ENCODE peak calls at places on chromosomes 16 and 17, in six cellular contexts. K is IMR-90, M is kidney, A is hepatocyte, G is endodermal cell, C is tibial nerve. Y is an unnamed sample.

GRCh38 chr16:20323591-20324117 is 3.7 kb downstream of the GP2 start:
- DNase-seq in M (no peak), C (no peak), A (no peak), K (no peak), G (no peak), Y (no peak)

GRCh38 chr17:79819534-79820276 is 19.5 kb downstream of the CBX4 start:
- DNase-seq in A (no peak), K (no peak), G (no peak), M (no peak), C (no peak), Y (no peak)

GRCh38 chr16:63913278-63913677 is 1208.6 kb downstream of the CDH11 start:
- DNase-seq in A (no peak), M (no peak), K (no peak), G (no peak), C (no peak), Y (no peak)

GRCh38 chr16:20061132-20061531 is 12.6 kb downstream of the GPR139 start:
- DNase-seq in C (no peak), K (no peak), M (no peak), A (no peak), G (no peak), Y (no peak)

GRCh38 chr17:20896153-20896649 is 146.6 kb downstream of the USP22 start:
- DNase-seq in A (no peak), C (no peak), K (peak; percentile 1), G (no peak), M (no peak), Y (no peak)

GRCh38 chr17:6240001-6240400 is 169.8 kb downstream of the WSCD1 start:
- DNase-seq in M (no peak), G (no peak), K (no peak), C (no peak), A (no peak), Y (peak; percentile 30)

GRCh38 chr17:29581583-29582253 is 7.7 kb downstream of the GIT1 start:
- DNase-seq in A (no peak), C (no peak), G (peak; percentile 45), K (no peak), M (peak; percentile 73), Y (peak; percentile 76)

GRCh38 chr16:81697321-81697885 is 81.7 kb upstream of the PLCG2 start:
- DNase-seq in G (peak; percentile 92), A (peak; percentile 64), M (peak; percentile 74), K (peak; percentile 54), C (no peak), Y (no peak)

GRCh38 chr17:82876149-82876548 is 36.3 kb upstream of the ZNF750 start:
- DNase-seq in M (peak; percentile 60), A (peak; percentile 72), K (peak; percentile 57), G (no peak), C (no peak), Y (no peak)

GRCh38 chr16:65225488-65225887 is 103.6 kb upstream of the CDH11 start:
- DNase-seq in G (no peak), A (no peak), M (no peak), C (no peak), K (no peak), Y (no peak)

GRCh38 chr16:68470461-68471150 is 22.3 kb upstream of the SMPD3 start:
- DNase-seq in K (no peak), C (no peak), G (peak; percentile 40), M (no peak), A (no peak), Y (peak; percentile 85)

GRCh38 chr17:76872221-76872873 is 4.1 kb downstream of the MGAT5B start:
- DNase-seq in G (no peak), A (peak; percentile 67), M (no peak), C (no peak), K (peak; percentile 96), Y (peak; percentile 51)

GRCh38 chr17:43753488-43754129 is 5.0 kb downstream of the SOST start:
- DNase-seq in C (no peak), K (peak; percentile 20), M (no peak), A (no peak), G (no peak), Y (no peak)

GRCh38 chr17:66025551-66025950 is 166.4 kb downstream of the CEP112 start:
- DNase-seq in A (no peak), K (peak; percentile 27), C (no peak), G (no peak), M (no peak), Y (no peak)

GRCh38 chr16:68978303-68978954 is 127.0 kb upstream of the HAS3 start:
- DNase-seq in G (no peak), A (no peak), M (no peak), C (no peak), K (peak; percentile 28), Y (no peak)

GRCh38 chr17:1331708-1332107 is 52.2 kb downstream of the TRARG1 start:
- DNase-seq in M (no peak), G (no peak), C (no peak), A (no peak), K (no peak), Y (no peak)

GRCh38 chr17:21394265-21394664 is 18.1 kb downstream of the KCNJ12 start:
- DNase-seq in G (no peak), C (no peak), M (no peak), A (no peak), K (peak; percentile 62), Y (no peak)

GRCh38 chr16:82010649-82011048 is 621 bp downstream of the SDR42E1 start:
- DNase-seq in C (no peak), M (no peak), A (no peak), G (no peak), K (no peak), Y (no peak)

GRCh38 chr17:34974794-34975428 is 5.4 kb upstream of the LIG3 start:
- DNase-seq in K (no peak), C (no peak), A (no peak), M (no peak), G (no peak), Y (no peak)

GRCh38 chr16:80751167-80751566 is 53.2 kb downstream of the CDYL2 start:
- DNase-seq in K (peak; percentile 47), M (no peak), C (no peak), G (no peak), A (no peak), Y (no peak)

GRCh38 chr16:28168991-28169554 is 42.7 kb downstream of the XPO6 start:
- DNase-seq in M (no peak), A (no peak), C (no peak), K (no peak), G (no peak), Y (no peak)

GRCh38 chr16:17273142-17273561 is 197.6 kb downstream of the XYLT1 start:
- DNase-seq in M (no peak), K (peak; percentile 94), A (peak; percentile 76), G (no peak), C (no peak), Y (no peak)

GRCh38 chr17:61157246-61157887 is 242.3 kb upstream of the TBX2 start:
- DNase-seq in C (no peak), M (no peak), K (peak; percentile 71), A (peak; percentile 54), G (no peak), Y (no peak)

GRCh38 chr17:77124192-77124908 is 16.4 kb upstream of the SEC14L1 start:
- DNase-seq in G (no peak), M (no peak), A (no peak), K (peak; percentile 68), C (peak; percentile 22), Y (no peak)

GRCh38 chr17:14165672-14166071 is 71.0 kb downstream of the CDRT15 start:
- DNase-seq in M (no peak), G (no peak), C (no peak), K (no peak), A (no peak), Y (no peak)

DNA sequence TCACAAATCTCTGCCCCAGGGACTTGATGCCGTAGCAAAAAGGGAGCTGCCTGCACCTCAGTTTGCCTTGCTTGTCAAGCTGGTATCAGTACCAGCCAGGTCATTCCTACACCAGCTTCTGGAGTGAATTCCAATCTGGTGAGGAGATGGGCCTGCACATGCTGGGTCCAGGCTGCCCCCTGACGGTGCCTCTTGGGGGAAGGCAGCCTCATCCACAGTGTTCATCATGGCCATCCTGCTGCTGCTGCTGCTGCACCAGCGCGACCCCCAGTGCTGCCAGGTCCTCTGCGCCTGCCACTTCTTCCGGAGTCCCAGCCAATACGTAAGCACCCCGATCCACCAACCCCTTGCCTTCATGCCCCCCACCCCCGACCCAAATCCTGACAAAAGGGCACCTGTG is 8.3 kb downstream of the MRPL27 start:
- DNase-seq in K (peak; percentile 65), C (no peak), G (peak; percentile 84), M (no peak), A (peak; percentile 58), Y (peak; percentile 52)
- TF ChIP-seq CTCF in K (peak; percentile 51), C (no peak), G (peak; percentile 52), M (no peak), A (peak; percentile 24), Y (no peak)

GRCh38 chr17:40326014-40326831 is 17.2 kb downstream of the RARA start:
- DNase-seq in G (no peak), C (no peak), M (peak; percentile 69), A (no peak), K (no peak), Y (peak; percentile 86)
- H3K4me1 ChIP-seq in G (peaks cover 12% of the 10 kb centered on the region), C (peaks cover 6% of the 10 kb centered on the region), M (peaks cover 88% of the 10 kb centered on the region), A (peaks cover 75% of the 10 kb centered on the region), K (peaks cover 57% of the 10 kb centered on the region), Y (peaks cover 100% of the 10 kb centered on the region)

GRCh38 chr17:39099686-39100293 is 51.6 kb downstream of the PLXDC1 start:
- DNase-seq in A (peak; percentile 56), M (no peak), G (no peak), K (peak; percentile 62), C (peak; percentile 41), Y (no peak)
- TF ChIP-seq CTCF in A (no peak), M (no peak), G (no peak), K (no peak), C (no peak), Y (no peak)

DNA sequence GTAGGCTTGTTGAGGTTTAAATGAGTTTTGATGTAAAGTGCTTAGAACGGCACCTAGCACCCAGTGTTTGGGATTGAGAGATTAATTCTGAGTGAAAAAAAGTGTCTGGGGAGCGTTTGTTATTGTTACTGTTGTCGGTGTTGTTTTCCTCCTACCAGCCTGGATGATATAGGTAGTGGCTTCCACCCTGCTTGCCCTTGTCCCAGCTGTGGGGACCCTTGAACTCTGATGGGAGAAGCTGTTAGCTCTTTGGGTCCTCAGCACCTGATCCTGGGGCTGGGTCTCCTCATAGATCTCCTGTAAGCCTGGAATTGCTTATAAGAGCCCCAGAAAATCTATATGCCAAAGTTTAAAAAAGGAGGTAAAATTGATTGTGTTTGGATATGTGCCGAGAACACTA is 4.9 kb downstream of the FMNL1 start:
- DNase-seq in C (no peak), K (no peak), A (no peak), M (no peak), G (no peak), Y (no peak)
- H3K4me1 ChIP-seq in C (no peaks in the 10 kb centered on the region), K (peaks cover 47% of the 10 kb centered on the region), A (peaks cover 13% of the 10 kb centered on the region), M (no peaks in the 10 kb centered on the region), G (no peaks in the 10 kb centered on the region), Y (peaks cover 38% of the 10 kb centered on the region)

DNA sequence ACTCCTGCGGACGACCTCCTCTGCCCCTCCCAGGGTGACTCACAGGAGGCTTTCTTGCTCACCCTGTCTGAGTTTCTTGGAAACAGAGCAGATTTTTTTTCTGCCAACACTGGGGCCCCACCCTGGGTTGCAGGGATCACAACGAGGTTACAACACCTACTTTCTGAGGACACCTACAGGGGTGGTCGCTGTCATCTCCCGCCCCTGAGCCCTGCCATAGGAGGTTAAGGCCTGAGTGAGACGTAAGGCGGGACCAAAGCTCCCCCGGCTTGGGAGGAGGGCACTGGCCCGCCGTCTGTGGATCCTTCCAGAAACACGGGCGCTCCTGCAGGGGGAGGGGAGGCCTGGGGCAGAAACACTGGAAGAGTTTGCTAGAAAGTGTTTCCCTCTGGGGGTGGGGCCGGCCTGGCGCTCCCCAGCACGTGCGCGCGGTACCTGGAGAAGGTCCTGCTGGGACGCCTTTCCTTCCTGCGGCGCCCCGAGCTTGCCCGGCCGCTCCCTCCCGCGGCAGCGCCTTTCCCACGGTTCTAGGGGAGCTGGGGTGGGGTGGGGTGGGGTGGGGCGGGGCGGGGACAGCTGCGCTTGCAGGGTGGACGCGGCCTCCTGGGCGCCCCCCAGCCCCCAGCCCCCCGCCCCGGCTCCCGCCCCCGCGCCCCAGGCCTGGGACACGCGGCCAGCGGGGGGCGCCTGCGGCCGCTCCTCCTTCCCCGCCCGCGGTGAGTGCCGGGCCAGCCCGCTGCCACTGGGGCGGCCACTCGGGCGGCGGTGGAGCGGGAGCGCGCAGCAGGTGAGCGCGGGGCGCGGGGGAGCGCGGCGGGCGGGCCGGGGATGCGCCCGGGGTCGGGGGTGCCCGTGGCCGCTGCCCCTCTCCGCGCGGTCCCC is 20.7 kb upstream of the ADCY7 start:
- DNase-seq in A (peak; percentile 75), K (peak; percentile 45), M (peak; percentile 82), G (peak; percentile 73), C (no peak), Y (peak; percentile 91)
- TF ChIP-seq CTCF in A (peak; percentile 31), K (peak; percentile 26), M (peak; percentile 19), G (peak; percentile 32), C (no peak), Y (no peak)

Y was measured in spleen.